ENCODE peak calls at places on chromosomes 6 and 20, in six cellular contexts. S is H1, G is IMR-90, A is neuronal stem cell, N is mesenchymal stem cell, X is trophoblast cell. C is an unnamed sample.

GRCh38 chr20:62989201-62989601 is 17.6 kb downstream of the BHLHE23 start:
- DNase-seq in S (no peak), A (no peak), X (no peak), G (no peak), N (no peak), C (no peak)

GRCh38 chr6:169968541-169969270 is 217.3 kb downstream of the ERMARD start:
- DNase-seq in N (no peak), S (no peak), A (no peak), X (no peak), G (no peak), C (no peak)

GRCh38 chr6:34709386-34709785 is 12.8 kb upstream of the ILRUN start:
- DNase-seq in N (no peak), G (peak; percentile 83), S (no peak), A (no peak), X (no peak), C (no peak)

GRCh38 chr6:96014846-96015245 is 928 bp upstream of the FUT9 start:
- DNase-seq in A (no peak), G (no peak), N (no peak), S (no peak), X (no peak), C (no peak)

GRCh38 chr6:107115695-107116327 is 496 bp upstream of the BEND3 start:
- DNase-seq in A (peak; percentile 67), N (peak; percentile 69), X (peak; percentile 34), G (no peak), S (no peak), C (peak; percentile 81)

GRCh38 chr6:85355816-85356215 is 94.1 kb upstream of the NT5E start:
- DNase-seq in N (no peak), G (no peak), S (no peak), A (no peak), X (no peak), C (no peak)

GRCh38 chr6:107509506-107509905 is 19.6 kb downstream of the SOBP start:
- DNase-seq in G (peak; percentile 45), A (no peak), N (no peak), X (no peak), S (no peak), C (no peak)

GRCh38 chr6:108944707-108945685 is 96.8 kb downstream of the ARMC2 start:
- DNase-seq in G (peak; percentile 93), S (no peak), X (no peak), N (peak; percentile 53), A (no peak), C (no peak)

GRCh38 chr6:106163966-106164877 is 78.1 kb downstream of the PRDM1 start:
- DNase-seq in G (peak; percentile 79), X (peak; percentile 26), N (peak; percentile 87), A (no peak), S (no peak), C (no peak)

GRCh38 chr6:137494281-137494966 is at the start of gene OLIG3:
- DNase-seq in X (no peak), G (no peak), A (peak; percentile 37), N (no peak), S (no peak), C (peak; percentile 88)

GRCh38 chr6:53611342-53611741 is 54.2 kb downstream of the KLHL31 start:
- DNase-seq in N (peak; percentile 33), X (no peak), S (no peak), G (peak; percentile 19), A (no peak), C (no peak)

GRCh38 chr6:18990313-18990978 is 603.3 kb downstream of the RNF144B start:
- DNase-seq in G (peak; percentile 20), S (peak; percentile 69), X (peak; percentile 38), N (peak; percentile 16), A (peak; percentile 74), C (peak; percentile 91)

GRCh38 chr20:10843161-10843711 is 169.4 kb upstream of the JAG1 start:
- DNase-seq in A (no peak), N (no peak), X (no peak), S (no peak), G (peak; percentile 33), C (no peak)

GRCh38 chr6:33665957-33666356 is 44.8 kb downstream of the ITPR3 start:
- DNase-seq in N (no peak), X (no peak), G (no peak), A (no peak), S (no peak), C (no peak)

GRCh38 chr6:39731565-39731964 is 6.4 kb upstream of the KIF6 start:
- DNase-seq in S (no peak), A (no peak), G (no peak), X (no peak), N (no peak), C (peak; percentile 51)

GRCh38 chr20:31549513-31549880 is 35.3 kb downstream of the HM13 start:
- DNase-seq in N (no peak), X (peak; percentile 70), S (no peak), G (no peak), A (no peak), C (no peak)
- H2AFZ ChIP-seq in N (no peak overlapping the region), X (no peak overlapping the region), S (no peak overlapping the region), G (no peak overlapping the region), A (no peak overlapping the region), C (no peak overlapping the region)

GRCh38 chr6:51857134-51857533 is 230.3 kb downstream of the PKHD1 start:
- DNase-seq in G (no peak), X (no peak), N (no peak), S (no peak), A (no peak), C (no peak)

GRCh38 chr6:51856508-51856907 is 230.9 kb downstream of the PKHD1 start:
- DNase-seq in S (no peak), X (no peak), N (no peak), A (no peak), G (no peak), C (no peak)

GRCh38 chr6:51854876-51855275 is 232.5 kb downstream of the PKHD1 start:
- DNase-seq in A (no peak), S (no peak), N (no peak), G (no peak), X (no peak), C (peak; percentile 47)

GRCh38 chr6:51854347-51854746 is 233.1 kb downstream of the PKHD1 start:
- DNase-seq in G (no peak), N (no peak), S (no peak), A (no peak), X (no peak), C (no peak)

DNA sequence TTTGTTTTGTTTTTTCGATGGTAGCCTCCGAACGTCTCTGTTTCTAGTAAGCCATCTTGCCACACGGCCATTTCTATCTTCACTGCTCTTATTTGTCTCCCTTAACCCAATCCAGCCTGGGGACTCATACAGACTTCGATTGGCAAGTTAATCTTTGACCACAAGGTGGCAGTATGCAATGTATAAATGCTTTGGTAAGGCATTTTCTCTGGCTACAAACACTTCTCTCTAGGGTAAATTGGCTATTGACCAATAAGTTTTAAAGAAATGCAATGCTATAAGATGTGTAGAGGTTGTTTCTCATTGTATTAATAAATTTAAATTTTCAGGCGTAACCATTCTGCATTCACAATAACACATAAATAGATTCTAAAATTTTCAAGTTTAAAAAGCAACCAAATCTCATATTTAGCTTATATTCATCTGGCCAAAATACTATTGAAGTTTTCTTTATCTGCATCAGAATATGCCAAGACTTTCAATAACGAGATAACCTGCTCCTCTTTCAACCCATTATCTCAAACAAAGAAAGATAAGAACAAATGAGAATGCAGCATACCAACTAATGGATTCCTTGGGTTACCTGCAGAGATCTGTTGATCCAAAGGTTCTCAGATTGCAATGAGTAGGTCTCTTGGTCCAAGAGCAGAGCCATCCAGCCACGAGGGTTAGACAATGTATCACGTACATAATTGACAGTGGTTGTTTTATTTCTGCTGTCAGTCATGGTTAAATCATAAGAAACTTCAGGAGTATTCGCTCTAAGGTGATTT is 231.9 kb downstream of the PKHD1 start:
- DNase-seq in S (peak; percentile 44), X (peak; percentile 57), G (peak; percentile 67), N (peak; percentile 29), A (peak; percentile 67), C (peak; percentile 57)
- H3K18ac ChIP-seq in S (no peak overlapping the region), X (no peak overlapping the region), G (no peak overlapping the region), N (no peak overlapping the region), A (no peak overlapping the region), C (no peak overlapping the region)

GRCh38 chr6:150940951-150941350 is 75.4 kb downstream of the MTHFD1L start:
- DNase-seq in N (peak; percentile 55), S (no peak), X (no peak), A (no peak), G (peak; percentile 54), C (no peak)
- H2AFZ ChIP-seq in N (no peak overlapping the region), S (no peak overlapping the region), X (no peak overlapping the region), A (no peak overlapping the region), G (no peak overlapping the region), C (no peak overlapping the region)

GRCh38 chr6:134706806-134707205 is 243.1 kb downstream of the ALDH8A1 start:
- DNase-seq in A (no peak), G (peak; percentile 71), S (no peak), N (no peak), X (peak; percentile 36), C (no peak)
- H3K18ac ChIP-seq in A (no peak overlapping the region), G (peak overlapping the region; percentile 86), S (no peak overlapping the region), N (no peak overlapping the region), X (no peak overlapping the region), C (peak overlapping the region; percentile 67)

GRCh38 chr6:134057478-134057877 is 5.1 kb upstream of the SLC2A12 start:
- DNase-seq in N (no peak), S (no peak), G (no peak), A (no peak), X (no peak), C (no peak)
- H2AFZ ChIP-seq in N (no peak overlapping the region), S (peak overlapping the region; percentile 66), G (peak overlapping the region; percentile 48), A (peak overlapping the region; percentile 74), X (peak overlapping the region; percentile 86), C (peak overlapping the region; percentile 85)

C was measured in H9.